ENCODE peak calls at places on chromosome 14, in nine cellular contexts. O, C, S, B, H, W, Z, G and E are unnamed samples.

GRCh38 chr14:93090826-93091583 is 24.7 kb downstream of the ITPK1 start:
- DNase-seq in H (no peak), W (no peak), O (no peak), C (no peak), Z (peak), G (no peak), B (peak), S (no peak), E (peak)

GRCh38 chr14:54444003-54444402 is 2.8 kb upstream of the CNIH1 start:
- DNase-seq in O (no peak), W (peak), Z (no peak), G (no peak), H (no peak), B (no peak), C (no peak), S (no peak), E (no peak)

GRCh38 chr14:90828642-90829487 is 12.6 kb upstream of the TTC7B start:
- DNase-seq in W (no peak), B (no peak), C (no peak), O (no peak), G (no peak), H (no peak), S (no peak), Z (no peak), E (no peak)

GRCh38 chr14:53295985-53296582 is 143.0 kb upstream of the DDHD1 start:
- DNase-seq in C (peak), S (no peak), O (peak), B (no peak), H (peak), W (no peak), G (no peak), Z (no peak), E (peak)

GRCh38 chr14:74963705-74964271 is 8.4 kb upstream of the PGF start:
- DNase-seq in Z (no peak), O (peak), B (no peak), H (peak), S (no peak), W (no peak), G (no peak), C (no peak), E (no peak)

GRCh38 chr14:64507376-64508156 is 3.0 kb downstream of the ZBTB1 start:
- DNase-seq in G (no peak), Z (no peak), H (peak), O (peak), B (no peak), C (no peak), W (no peak), S (no peak), E (no peak)

GRCh38 chr14:65261425-65261920 is 151.1 kb upstream of the FUT8 start:
- DNase-seq in S (no peak), G (no peak), W (no peak), H (peak), B (no peak), O (peak), Z (no peak), C (no peak), E (no peak)

GRCh38 chr14:77311217-77311616 is 9.5 kb downstream of the POMT2 start:
- DNase-seq in B (no peak), W (no peak), S (no peak), C (no peak), H (peak), G (no peak), O (no peak), Z (no peak), E (no peak)

GRCh38 chr14:89858084-89858483 is 96.4 kb downstream of the EFCAB11 start:
- DNase-seq in Z (no peak), O (peak), H (no peak), S (no peak), G (no peak), C (no peak), B (no peak), W (no peak), E (no peak)

GRCh38 chr14:25121342-25122129 is 71.6 kb upstream of the STXBP6 start:
- DNase-seq in Z (no peak), W (peak), S (no peak), O (peak), C (no peak), H (peak), G (no peak), B (no peak), E (no peak)

GRCh38 chr14:66509874-66510273 is 1.9 kb downstream of the GPHN start:
- DNase-seq in B (no peak), C (no peak), G (no peak), W (no peak), Z (no peak), O (no peak), S (no peak), H (peak), E (peak)

GRCh38 chr14:66508846-66509621 is 1.1 kb downstream of the GPHN start:
- DNase-seq in C (no peak), S (no peak), B (peak), W (no peak), G (peak), Z (peak), H (peak), O (peak), E (peak)

GRCh38 chr14:66507722-66508546 is at the start of gene GPHN:
- DNase-seq in G (peak), C (no peak), Z (peak), O (peak), W (peak), S (peak), H (peak), B (peak), E (peak)

GRCh38 chr14:66507181-66507721 is 696 bp upstream of the GPHN start:
- DNase-seq in O (no peak), G (no peak), Z (no peak), W (no peak), H (no peak), C (no peak), S (no peak), B (no peak), E (no peak)

GRCh38 chr14:66508547-66508845 is 549 bp downstream of the GPHN start:
- DNase-seq in G (no peak), B (no peak), S (no peak), Z (no peak), H (no peak), W (no peak), O (no peak), C (no peak), E (no peak)
- H3K4me3 ChIP-seq in G (peak), B (peak), S (peak), Z (peak), H (peak), W (peak), O (peak), C (no peak), E (peak)

GRCh38 chr14:59254911-59255545 is 66.6 kb downstream of the DAAM1 start:
- DNase-seq in H (peak), G (no peak), C (no peak), S (no peak), Z (peak), W (no peak), B (peak), O (peak), E (no peak)
- H3K4me3 ChIP-seq in H (no peak), G (peak), C (no peak), S (no peak), Z (no peak), W (no peak), B (no peak), O (no peak), E (no peak)

DNA sequence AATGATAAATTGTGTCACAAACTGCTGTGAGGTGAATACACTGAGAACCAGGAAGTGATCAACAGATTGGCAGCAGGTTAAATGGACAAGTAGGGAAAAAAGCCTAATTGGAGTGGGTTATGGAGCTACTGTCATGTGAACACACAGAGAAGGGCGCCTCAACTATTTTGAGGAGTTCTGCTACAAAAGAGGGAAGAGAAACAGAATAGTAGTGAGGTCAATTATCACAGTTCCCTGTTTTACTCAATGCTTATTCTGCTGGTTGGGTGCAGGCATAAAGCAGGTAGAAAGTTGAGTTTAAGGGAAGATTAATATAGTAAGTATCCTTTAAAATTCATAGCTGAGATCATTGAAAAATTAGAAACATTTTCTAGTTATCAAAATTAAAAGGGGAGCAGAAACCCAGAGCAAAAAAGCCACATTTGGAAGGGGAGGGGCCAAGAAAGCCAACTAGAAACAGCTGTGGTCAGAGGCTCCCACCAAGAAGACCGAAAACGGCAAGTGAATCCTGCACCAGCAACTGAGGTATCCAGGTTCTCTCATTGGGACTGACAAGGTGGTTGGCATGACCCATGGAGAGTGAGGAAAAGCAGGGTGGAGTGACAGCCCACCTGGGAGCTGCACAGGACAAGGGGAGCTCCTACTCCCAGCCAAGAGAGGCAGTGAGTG is 105.7 kb downstream of the ZC3H14 start:
- DNase-seq in S (no peak), H (no peak), Z (no peak), B (no peak), C (peak), O (no peak), W (no peak), G (no peak), E (no peak)
- H3K4me3 ChIP-seq in S (no peak), H (no peak), Z (no peak), B (no peak), C (no peak), O (no peak), W (no peak), G (no peak), E (no peak)

GRCh38 chr14:49999216-49999761 is 106.4 kb downstream of the ARF6 start:
- DNase-seq in C (peak), H (peak), Z (peak), O (peak), W (no peak), B (peak), S (no peak), G (peak), E (peak)
- H3K4me3 ChIP-seq in C (peak), H (no peak), Z (no peak), O (no peak), W (no peak), B (no peak), S (no peak), G (no peak), E (no peak)

GRCh38 chr14:66782853-66783252 is 274.9 kb downstream of the GPHN start:
- DNase-seq in W (no peak), C (no peak), O (no peak), G (no peak), Z (no peak), S (no peak), H (no peak), B (no peak), E (no peak)
- H3K4me3 ChIP-seq in W (no peak), C (no peak), O (no peak), G (no peak), Z (no peak), S (no peak), H (no peak), B (no peak), E (no peak)

GRCh38 chr14:68598621-68599447 is 194.0 kb downstream of the ZFP36L1 start:
- DNase-seq in O (peak), W (peak), C (no peak), B (no peak), S (peak), Z (peak), G (no peak), H (peak), E (no peak)
- H3K4me3 ChIP-seq in O (no peak), W (no peak), C (no peak), B (no peak), S (peak), Z (no peak), G (peak), H (no peak), E (no peak)

GRCh38 chr14:71552809-71553208 is 379.4 kb upstream of the RGS6 start:
- DNase-seq in H (no peak), C (no peak), O (no peak), B (no peak), G (no peak), W (no peak), S (no peak), Z (no peak), E (peak)

GRCh38 chr14:71554959-71555612 is 377.1 kb upstream of the RGS6 start:
- DNase-seq in S (no peak), C (peak), B (no peak), Z (no peak), O (no peak), W (no peak), H (no peak), G (no peak), E (no peak)

GRCh38 chr14:71555654-71556559 is 376.3 kb upstream of the RGS6 start:
- DNase-seq in Z (no peak), O (peak), W (no peak), B (no peak), C (peak), H (peak), S (no peak), G (no peak), E (no peak)

GRCh38 chr14:71553779-71554178 is 378.4 kb upstream of the RGS6 start:
- DNase-seq in B (no peak), W (no peak), O (no peak), S (no peak), Z (no peak), C (no peak), G (no peak), H (no peak), E (no peak)

GRCh38 chr14:71554323-71554722 is 377.9 kb upstream of the RGS6 start:
- DNase-seq in G (no peak), Z (no peak), H (no peak), B (no peak), C (peak), W (no peak), O (no peak), S (no peak), E (no peak)
- H3K4me3 ChIP-seq in G (no peak), Z (no peak), H (no peak), B (no peak), C (peak), W (no peak), O (no peak), S (no peak), E (no peak)

DNA sequence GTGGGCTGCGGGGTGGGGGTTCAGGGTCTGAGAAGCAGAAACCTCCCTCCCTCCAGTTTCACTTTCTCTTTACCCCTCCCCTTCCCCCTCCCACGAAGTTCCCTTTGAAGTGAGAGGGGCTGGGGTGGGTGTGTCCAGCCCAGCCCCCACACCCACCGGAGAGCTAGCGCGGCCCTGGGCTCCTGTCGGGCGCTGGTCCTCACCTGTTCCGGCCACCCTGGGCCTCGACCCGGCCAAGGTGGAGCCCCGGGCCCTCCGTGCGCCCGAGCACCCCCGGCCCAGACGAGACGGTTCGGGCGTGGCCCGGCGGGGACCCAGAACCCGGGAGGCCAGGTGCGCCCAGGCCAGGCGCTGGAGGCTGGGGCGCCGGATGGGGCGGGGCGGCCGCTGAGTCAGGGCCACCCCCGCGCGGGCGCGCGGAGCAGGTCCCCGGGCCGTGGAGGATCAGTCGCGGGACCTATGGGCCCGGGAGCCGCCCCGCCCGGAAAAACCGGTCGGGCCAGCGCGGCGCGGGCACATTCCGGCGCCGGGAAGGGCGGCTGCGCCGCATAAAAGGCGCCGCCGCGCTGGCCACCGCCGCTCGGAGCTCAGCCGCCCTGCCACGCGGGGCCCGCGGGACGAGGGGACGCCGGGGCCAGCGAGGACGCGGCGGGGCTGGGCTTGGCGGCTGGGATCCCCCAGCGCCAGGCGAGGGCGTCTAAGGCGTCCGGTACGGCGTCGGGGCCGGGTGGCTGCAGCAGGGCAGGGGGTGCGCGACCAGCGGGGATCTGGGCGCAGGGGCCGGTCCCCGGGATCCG is 21.6 kb upstream of the KIF26A start:
- DNase-seq in O (no peak), S (no peak), B (peak), H (no peak), W (no peak), G (no peak), Z (no peak), C (no peak), E (peak)
- H3K4me3 ChIP-seq in O (no peak), S (no peak), B (peak), H (peak), W (peak), G (peak), Z (peak), C (no peak), E (peak)